ENCODE peak calls at places on chromosomes 16 and 17, in eight cellular contexts. F is BE2C; I is kidney; U is body of pancreas; W is fibroblast of the aortic adventitia; K is HepG2; X is right atrium auricular region; Z is activated CD8-positive, alpha-beta T cell treated with anti-CD3 and anti-CD28 coated beads for 36 hours. H is an unnamed sample.

GRCh38 chr16:28930652-28931051 is 1.1 kb upstream of the CD19 start:
- DNase-seq in F (no peak), K (no peak), X (no peak), W (no peak), I (no peak), U (no peak), Z (peak; percentile 28), H (no peak)

GRCh38 chr17:81154961-81155360 is 10.3 kb upstream of the PVALEF start:
- DNase-seq in Z (no peak), F (no peak), X (no peak), U (peak; percentile 41), K (no peak), I (peak; percentile 28), W (no peak), H (no peak)

GRCh38 chr17:47830396-47830907 is 889 bp downstream of the MRPL10 start:
- DNase-seq in Z (no peak), F (no peak), U (no peak), I (no peak), X (no peak), W (no peak), K (no peak), H (no peak)

GRCh38 chr17:49739662-49740271 is 24.2 kb downstream of the FAM117A start:
- DNase-seq in F (peak; percentile 96), Z (peak; percentile 95), I (peak; percentile 93), W (no peak), K (peak; percentile 36), X (peak; percentile 88), U (peak; percentile 85), H (no peak)

GRCh38 chr17:20009302-20010098 is at the start of gene SPECC1:
- DNase-seq in U (peak; percentile 76), Z (peak; percentile 86), F (peak; percentile 73), W (peak; percentile 47), I (peak; percentile 86), K (peak; percentile 62), X (peak; percentile 81), H (peak; percentile 96)

GRCh38 chr17:59826741-59827453 is 65.8 kb downstream of the TUBD1 start:
- DNase-seq in I (no peak), X (no peak), Z (no peak), U (no peak), K (no peak), F (no peak), W (no peak), H (no peak)

GRCh38 chr16:7405166-7405565 is 72.5 kb downstream of the RBFOX1 start:
- DNase-seq in K (peak; percentile 46), X (no peak), F (no peak), W (no peak), I (no peak), U (peak; percentile 46), Z (no peak), H (peak; percentile 3)

GRCh38 chr16:58331024-58331707 is 36.3 kb upstream of the PRSS54 start:
- DNase-seq in F (no peak), I (no peak), X (no peak), W (no peak), Z (no peak), U (no peak), K (no peak), H (peak; percentile 15)

GRCh38 chr16:5024632-5025031 is 9.1 kb downstream of the NAGPA start:
- DNase-seq in F (no peak), Z (no peak), U (peak; percentile 74), W (peak; percentile 17), I (no peak), X (no peak), K (no peak), H (no peak)

GRCh38 chr17:27878776-27879562 is 14.2 kb downstream of the LYRM9 start:
- DNase-seq in Z (peak; percentile 76), I (no peak), U (no peak), X (no peak), F (peak; percentile 15), K (no peak), W (no peak), H (no peak)

DNA sequence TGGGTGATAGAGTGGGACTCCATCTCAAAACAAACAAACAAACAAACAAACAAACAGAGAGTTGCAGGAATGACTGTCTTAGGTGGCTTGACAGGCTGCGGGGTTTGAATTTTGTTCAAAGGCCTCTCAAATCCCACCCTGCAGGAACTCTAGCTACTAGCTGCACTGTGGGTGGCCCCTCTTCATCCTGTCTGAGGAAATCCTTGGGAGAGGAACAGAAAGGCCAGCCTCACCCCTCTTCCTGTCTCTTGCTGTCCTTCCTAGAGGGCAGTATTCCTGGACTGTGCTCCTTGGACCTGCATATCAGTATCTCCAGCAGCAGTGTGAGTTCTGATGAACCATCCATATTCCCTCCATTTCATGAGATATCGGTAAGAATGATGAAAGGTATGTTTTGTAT is 2.0 kb upstream of the CCDC92B start:
- DNase-seq in Z (no peak), K (no peak), I (no peak), W (no peak), F (no peak), U (no peak), X (no peak), H (peak; percentile 13)
- TF ChIP-seq CTCF in Z (no peak), K (no peak), I (no peak), W (no peak), F (no peak), U (no peak), X (no peak), H (no peak)

DNA sequence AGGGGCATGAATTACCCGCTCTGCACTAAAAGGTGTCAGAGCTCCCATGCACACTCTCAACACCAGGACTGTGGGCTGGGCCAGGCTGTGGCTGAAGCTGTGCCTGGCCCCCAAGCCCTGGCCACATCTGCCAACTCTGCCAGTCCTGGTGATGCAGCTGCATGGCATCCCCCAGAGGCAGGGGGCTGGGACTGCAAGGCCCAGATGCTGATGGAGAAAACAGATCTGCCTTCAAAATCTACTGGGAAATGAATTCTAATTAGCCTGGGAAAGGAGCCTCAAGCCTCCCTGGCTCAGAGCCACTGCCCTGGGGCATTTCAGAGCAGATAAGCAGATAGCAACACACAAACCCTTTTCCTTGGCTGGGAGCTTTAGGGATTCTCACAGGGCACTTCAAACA is 3.4 kb downstream of the CHST6 start:
- DNase-seq in X (no peak), W (no peak), U (no peak), I (no peak), Z (peak; percentile 6), K (no peak), F (peak; percentile 88), H (no peak)
- TF ChIP-seq CTCF in X (no peak), W (peak; percentile 10), U (no peak), I (no peak), Z (no peak), K (no peak), F (peak; percentile 46), H (no peak)

GRCh38 chr16:10579965-10580918 is at the start of gene EMP2:
- DNase-seq in F (peak; percentile 79), X (peak; percentile 74), I (peak; percentile 88), Z (no peak), K (peak; percentile 84), W (peak; percentile 60), U (peak; percentile 59), H (peak; percentile 66)

GRCh38 chr16:10577305-10578202 is 2.8 kb downstream of the EMP2 start:
- DNase-seq in U (no peak), F (no peak), Z (no peak), K (no peak), W (peak; percentile 48), I (peak; percentile 71), X (no peak), H (no peak)

GRCh38 chr16:10579575-10579964 is 828 bp downstream of the EMP2 start:
- DNase-seq in K (no peak), Z (no peak), U (no peak), I (no peak), F (no peak), W (peak; percentile 8), X (no peak), H (no peak)

GRCh38 chr16:10576390-10577304 is 3.8 kb downstream of the EMP2 start:
- DNase-seq in K (no peak), I (no peak), W (peak; percentile 15), Z (no peak), F (no peak), U (no peak), X (no peak), H (no peak)

GRCh38 chr16:10578474-10579316 is 1.7 kb downstream of the EMP2 start:
- DNase-seq in X (no peak), U (no peak), Z (no peak), K (peak; percentile 74), I (peak; percentile 63), F (no peak), W (peak; percentile 20), H (no peak)
- TF ChIP-seq CTCF in X (no peak), U (no peak), Z (no peak), K (peak; percentile 7), I (no peak), F (no peak), W (no peak), H (no peak)

DNA sequence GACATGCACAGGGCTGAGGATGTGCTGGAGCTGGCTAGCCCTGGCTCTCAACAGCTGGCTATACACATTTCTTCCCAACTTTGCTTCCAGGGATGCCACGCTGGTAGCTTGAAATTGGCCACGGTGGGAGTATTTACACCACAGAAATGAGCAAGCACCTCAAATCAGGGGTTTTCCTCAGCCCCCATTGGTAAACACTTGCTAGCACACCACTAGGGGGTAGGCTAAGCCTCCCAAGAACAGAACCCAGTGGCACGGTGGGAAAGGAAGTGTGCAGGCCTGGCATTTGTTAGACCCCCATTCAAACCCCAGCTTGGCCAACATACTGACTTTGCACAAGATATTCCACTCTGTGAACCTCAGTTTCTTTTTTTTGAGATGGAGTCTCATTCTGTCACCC is 12.9 kb downstream of the DRC3 start:
- DNase-seq in U (no peak), W (no peak), Z (peak; percentile 29), K (no peak), X (no peak), F (no peak), I (no peak), H (no peak)
- TF ChIP-seq CTCF in U (no peak), W (peak; percentile 16), Z (peak; percentile 22), K (peak; percentile 58), X (no peak), F (peak; percentile 47), I (no peak), H (no peak)

DNA sequence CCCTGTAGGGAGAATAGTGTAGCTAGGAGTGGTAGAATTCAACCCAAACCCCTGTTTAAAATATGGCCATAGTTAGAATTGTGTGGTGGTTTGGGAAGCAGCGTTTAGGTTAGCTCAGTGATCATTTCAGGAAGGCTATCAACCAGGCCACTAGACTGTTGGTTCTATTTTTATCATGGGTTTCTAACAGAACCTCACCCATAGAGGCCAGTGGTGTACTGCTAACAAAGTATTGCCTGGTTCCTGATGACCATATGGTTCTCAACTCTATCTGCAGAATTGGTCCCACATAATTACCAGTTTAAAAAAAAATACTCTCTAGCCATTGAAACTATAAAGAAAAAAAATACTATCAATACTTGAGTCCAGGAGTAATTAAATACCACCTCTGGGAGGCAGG is 70.5 kb upstream of the RASL10B start:
- DNase-seq in K (no peak), I (no peak), U (no peak), W (no peak), X (no peak), F (no peak), Z (no peak), H (no peak)
- TF ChIP-seq CTCF in K (no peak), I (no peak), U (no peak), W (no peak), X (peak; percentile 57), F (peak; percentile 11), Z (no peak), H (no peak)